ENCODE peak calls at places on chromosome 20, in eight cellular contexts. R is adrenal gland, S is pancreas, U is esophagus muscularis mucosa, N is ovary, F is psoas muscle, H is Panc1, M is bronchial epithelial cell. L is an unnamed sample.

GRCh38 chr20:20561841-20562240 is 150.6 kb downstream of the RALGAPA2 start:
- DNase-seq in R (no peak), S (no peak), U (no peak), N (no peak), F (no peak), H (no peak), M (no peak), L (no peak)

GRCh38 chr20:20457392-20458126 is 89.7 kb downstream of the INSM1 start:
- DNase-seq in R (no peak), S (no peak), U (no peak), N (no peak), F (no peak), H (no peak), M (no peak), L (no peak)

GRCh38 chr20:23165307-23165750 is 79.2 kb upstream of the CD93 start:
- DNase-seq in R (no peak), S (no peak), U (no peak), N (no peak), F (no peak), H (no peak), M (no peak), L (no peak)

GRCh38 chr20:37223053-37223452 is 38.6 kb downstream of the GHRH start:
- DNase-seq in R (peak; percentile 67), S (no peak), U (no peak), N (no peak), F (no peak), H (no peak), M (peak; percentile 88), L (no peak)

GRCh38 chr20:3382836-3383235 is 24.6 kb downstream of the DNAAF9 start:
- DNase-seq in R (no peak), S (no peak), U (no peak), N (no peak), F (no peak), H (no peak), M (no peak), L (no peak)

GRCh38 chr20:61980647-61981583 is 84.8 kb downstream of the TAF4 start:
- DNase-seq in R (peak; percentile 81), S (no peak), U (no peak), N (no peak), F (no peak), H (peak; percentile 20), M (no peak), L (peak; percentile 28)

GRCh38 chr20:38962898-38963484 is 847 bp downstream of the DHX35 start:
- DNase-seq in R (peak; percentile 11), S (no peak), U (no peak), N (no peak), F (no peak), H (no peak), M (no peak), L (no peak)

GRCh38 chr20:3239867-3240775 is 1.1 kb upstream of the SLC4A11 start:
- DNase-seq in R (peak; percentile 44), S (no peak), U (no peak), N (no peak), F (no peak), H (no peak), M (peak; percentile 58), L (no peak)

GRCh38 chr20:10603971-10604864 is 69.6 kb downstream of the JAG1 start:
- DNase-seq in R (peak; percentile 66), S (no peak), U (no peak), N (peak; percentile 22), F (peak; percentile 75), H (peak; percentile 89), M (peak; percentile 90), L (peak; percentile 40)

GRCh38 chr20:33551778-33552177 is 61.9 kb downstream of the CBFA2T2 start:
- DNase-seq in R (no peak), S (no peak), U (no peak), N (no peak), F (no peak), H (no peak), M (no peak), L (no peak)

GRCh38 chr20:53657732-53658131 is 64.1 kb upstream of the ZNF217 start:
- DNase-seq in R (no peak), S (no peak), U (no peak), N (no peak), F (no peak), H (no peak), M (no peak), L (no peak)

GRCh38 chr20:53331151-53331973 is 262.3 kb downstream of the ZNF217 start:
- DNase-seq in R (peak; percentile 37), S (no peak), U (no peak), N (no peak), F (no peak), H (no peak), M (no peak), L (peak; percentile 6)

GRCh38 chr20:33474097-33474846 is 15.6 kb upstream of the CBFA2T2 start:
- DNase-seq in R (no peak), S (no peak), U (no peak), N (no peak), F (no peak), H (no peak), M (no peak), L (no peak)

GRCh38 chr20:50788868-50789125 is 6.1 kb upstream of the BCAS4 start:
- DNase-seq in R (no peak), S (no peak), U (no peak), N (no peak), F (peak; percentile 19), H (no peak), M (no peak), L (no peak)

GRCh38 chr20:50786703-50787102 is 8.2 kb upstream of the BCAS4 start:
- DNase-seq in R (no peak), S (no peak), U (no peak), N (no peak), F (peak; percentile 23), H (no peak), M (no peak), L (no peak)

GRCh38 chr20:50787181-50787580 is 7.7 kb upstream of the BCAS4 start:
- DNase-seq in R (no peak), S (no peak), U (no peak), N (no peak), F (peak; percentile 7), H (no peak), M (no peak), L (no peak)

GRCh38 chr20:50789968-50790650 is 4.8 kb upstream of the BCAS4 start:
- DNase-seq in R (no peak), S (no peak), U (no peak), N (no peak), F (peak; percentile 23), H (no peak), M (no peak), L (no peak)

GRCh38 chr20:50788045-50788867 is 6.6 kb upstream of the BCAS4 start:
- DNase-seq in R (peak; percentile 45), S (no peak), U (no peak), N (peak; percentile 56), F (peak; percentile 40), H (peak; percentile 81), M (peak; percentile 54), L (no peak)
- TF ChIP-seq CTCF in R (peak; percentile 48), S (no peak), U (no peak), N (no peak), F (peak; percentile 39), H (peak; percentile 90), M (peak; percentile 56), L (peak; percentile 24)

DNA sequence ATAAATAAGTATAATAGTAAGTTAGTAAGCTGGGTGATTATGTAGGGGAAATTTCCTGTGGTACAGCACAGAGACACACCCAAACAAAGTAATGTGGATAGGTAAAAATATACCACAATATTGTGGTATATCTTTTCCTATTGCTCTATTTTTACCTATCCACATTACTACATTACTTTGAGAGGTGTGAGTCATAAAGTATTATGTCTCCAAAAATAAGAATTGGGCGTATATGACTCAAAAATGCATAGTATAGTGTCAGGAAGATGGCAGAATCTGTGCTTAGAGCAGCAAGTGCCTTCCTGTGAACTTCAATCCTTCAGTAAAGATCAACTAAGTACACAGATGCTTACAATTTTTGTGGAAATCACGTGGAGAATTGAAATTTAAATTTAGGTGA is 2.7 kb upstream of the SIRPG start:
- DNase-seq in R (no peak), S (no peak), U (no peak), N (no peak), F (no peak), H (no peak), M (peak; percentile 20), L (no peak)
- H3K27me3 ChIP-seq in R (peaks cover 18% of the 10 kb centered on the region), S (no peaks in the 10 kb centered on the region), U (no peaks in the 10 kb centered on the region), N (no peaks in the 10 kb centered on the region), F (no peaks in the 10 kb centered on the region), H (peaks cover 10% of the 10 kb centered on the region), M (no peaks in the 10 kb centered on the region), L (no peaks in the 10 kb centered on the region)

GRCh38 chr20:6051505-6051904 is 2.4 kb downstream of the LRRN4 start:
- DNase-seq in R (no peak), S (no peak), U (no peak), N (no peak), F (no peak), H (no peak), M (peak; percentile 72), L (no peak)
- H3K4me3 ChIP-seq in R (no peak overlapping the region), S (no peak overlapping the region), U (no peak overlapping the region), N (no peak overlapping the region), F (peak overlapping the region; percentile 53), H (peak overlapping the region; percentile 34), M (no peak overlapping the region), L (no peak overlapping the region)

GRCh38 chr20:15916623-15917022 is 656.6 kb downstream of the KIF16B start:
- DNase-seq in R (no peak), S (no peak), U (peak; percentile 45), N (no peak), F (no peak), H (no peak), M (no peak), L (no peak)

GRCh38 chr20:15911557-15911956 is 661.7 kb downstream of the KIF16B start:
- DNase-seq in R (no peak), S (no peak), U (peak; percentile 5), N (no peak), F (no peak), H (no peak), M (no peak), L (no peak)

GRCh38 chr20:15909995-15910394 is 663.3 kb downstream of the KIF16B start:
- DNase-seq in R (no peak), S (no peak), U (peak; percentile 26), N (no peak), F (no peak), H (no peak), M (no peak), L (no peak)

GRCh38 chr20:15917333-15917732 is 655.9 kb downstream of the KIF16B start:
- DNase-seq in R (peak; percentile 17), S (no peak), U (peak; percentile 3), N (no peak), F (no peak), H (no peak), M (no peak), L (no peak)

DNA sequence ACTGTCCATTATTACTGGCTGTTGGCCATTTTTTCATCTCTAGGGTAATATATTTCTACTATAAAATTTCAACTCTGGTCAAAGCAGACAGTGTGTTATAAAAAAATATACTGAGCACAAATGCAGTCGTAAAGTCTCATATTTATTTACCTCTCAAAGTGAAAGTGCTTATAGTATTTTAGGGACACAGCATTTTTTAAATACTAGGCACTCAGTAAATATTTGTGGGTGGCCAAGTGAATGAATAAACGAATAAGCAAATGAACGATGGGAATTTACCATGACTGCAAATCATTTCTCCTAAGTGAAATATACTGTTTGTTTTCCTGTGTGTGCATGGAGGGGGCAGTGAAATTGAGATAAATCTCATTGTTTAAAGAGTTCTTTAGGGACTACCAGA is 659.6 kb downstream of the KIF16B start:
- DNase-seq in R (no peak), S (no peak), U (no peak), N (no peak), F (no peak), H (no peak), M (no peak), L (no peak)
- TF ChIP-seq CTCF in R (no peak), S (no peak), U (no peak), N (no peak), F (no peak), H (no peak), M (no peak), L (no peak)

GRCh38 chr20:63029358-63030121 is 22.8 kb upstream of the BHLHE23 start:
- DNase-seq in R (no peak), S (peak; percentile 54), U (no peak), N (no peak), F (peak; percentile 52), H (no peak), M (peak; percentile 10), L (no peak)
- H3K27me3 ChIP-seq in R (peaks cover 63% of the 10 kb centered on the region), S (no peaks in the 10 kb centered on the region), U (peaks cover 42% of the 10 kb centered on the region), N (no peaks in the 10 kb centered on the region), F (peaks cover 33% of the 10 kb centered on the region), H (no peaks in the 10 kb centered on the region), M (peaks cover 19% of the 10 kb centered on the region), L (peaks cover 97% of the 10 kb centered on the region)

L was measured in heart right ventricle.